ENCODE peak calls at places on chromosomes 5 and 9, in six cellular contexts. D, L, U, M, B and R are unnamed samples.
A peak's percentile ranks its signal among the peaks of the same experiment; 100 is the strongest.

GRCh38 chr5:42879267-42879666 is 67.6 kb upstream of the SELENOP start:
- DNase-seq in B (no peak), M (no peak), U (no peak), L (no peak), D (no peak), R (peak; percentile 87)

GRCh38 chr5:133460172-133460758 is 152.1 kb downstream of the FSTL4 start:
- DNase-seq in D (no peak), M (no peak), B (no peak), L (no peak), U (peak; percentile 46), R (peak; percentile 8)

GRCh38 chr5:172413601-172414000 is 40.7 kb downstream of the SH3PXD2B start:
- DNase-seq in D (no peak), U (no peak), B (no peak), M (no peak), L (no peak), R (no peak)

GRCh38 chr9:93620881-93621820 is 44.8 kb downstream of the PHF2 start:
- DNase-seq in L (no peak), M (no peak), D (no peak), U (no peak), B (no peak), R (no peak)

GRCh38 chr5:40605295-40605958 is 74.3 kb upstream of the PTGER4 start:
- DNase-seq in L (no peak), U (no peak), M (no peak), B (no peak), D (no peak), R (peak; percentile 51)

GRCh38 chr5:123176224-123176937 is 87.3 kb downstream of the PRDM6 start:
- DNase-seq in M (no peak), L (no peak), D (no peak), U (no peak), B (no peak), R (no peak)

GRCh38 chr9:8025532-8025931 is 226.0 kb upstream of the DMAC1 start:
- DNase-seq in M (no peak), B (no peak), D (no peak), U (no peak), L (no peak), R (no peak)

GRCh38 chr5:150676578-150676977 is 15.5 kb downstream of the MYOZ3 start:
- DNase-seq in B (no peak), U (no peak), M (no peak), L (no peak), D (no peak), R (no peak)

GRCh38 chr5:172414618-172415599 is 39.4 kb downstream of the SH3PXD2B start:
- DNase-seq in U (no peak), B (no peak), L (no peak), D (peak; percentile 71), M (no peak), R (peak; percentile 15)

GRCh38 chr5:125683669-125684068 is 739.5 kb upstream of the GRAMD2B start:
- DNase-seq in B (no peak), D (no peak), L (no peak), U (no peak), M (no peak), R (no peak)

GRCh38 chr5:177290816-177291596 is 12.5 kb downstream of the RAB24 start:
- DNase-seq in D (no peak), M (no peak), U (no peak), L (no peak), B (no peak), R (no peak)

GRCh38 chr9:118809160-118809625 is 560.0 kb downstream of the BRINP1 start:
- DNase-seq in B (no peak), M (no peak), D (no peak), U (no peak), L (no peak), R (no peak)

GRCh38 chr9:76557674-76558073 is 98.7 kb downstream of the GCNT1 start:
- DNase-seq in B (no peak), U (no peak), M (no peak), L (no peak), D (no peak), R (no peak)

GRCh38 chr9:36725777-36726356 is 153.2 kb downstream of the MELK start:
- DNase-seq in U (no peak), L (no peak), M (no peak), B (no peak), D (no peak), R (no peak)